ENCODE peak calls at places on chromosomes 11 and 22, in nine cellular contexts. One of them, this sample, is unnamed.

GRCh38 chr11:33451364-33451763 is 194.2 kb downstream of the HIPK3 start:
- DNase-seq in A673: no peak
- DNase-seq in dorsolateral prefrontal cortex: no peak
- DNase-seq in GM23338: no peak
- DNase-seq in transverse colon: no peak
- DNase-seq in IMR-90: no peak
- DNase-seq in coronary artery: no peak
- DNase-seq in testis: no peak
- DNase-seq in esophagus squamous epithelium: no peak
- DNase-seq in this sample: no peak

GRCh38 chr22:36395922-36396321 is 8.2 kb upstream of the MYH9 start:
- DNase-seq in A673: no peak
- DNase-seq in dorsolateral prefrontal cortex: no peak
- DNase-seq in GM23338: no peak
- DNase-seq in transverse colon: no peak
- DNase-seq in IMR-90: peak; percentile 81
- DNase-seq in coronary artery: no peak
- DNase-seq in testis: no peak
- DNase-seq in esophagus squamous epithelium: no peak
- DNase-seq in this sample: no peak

GRCh38 chr11:3001496-3001895 is 9.4 kb upstream of the NAP1L4 start:
- DNase-seq in A673: no peak
- DNase-seq in dorsolateral prefrontal cortex: peak; percentile 86
- DNase-seq in GM23338: no peak
- DNase-seq in transverse colon: no peak
- DNase-seq in IMR-90: no peak
- DNase-seq in coronary artery: peak; percentile 69
- DNase-seq in testis: no peak
- DNase-seq in esophagus squamous epithelium: no peak
- DNase-seq in this sample: peak; percentile 57

GRCh38 chr11:86162257-86162656 is 82.3 kb upstream of the EED start:
- DNase-seq in A673: no peak
- DNase-seq in dorsolateral prefrontal cortex: peak; percentile 53
- DNase-seq in GM23338: no peak
- DNase-seq in transverse colon: peak; percentile 27
- DNase-seq in IMR-90: peak; percentile 93
- DNase-seq in coronary artery: no peak
- DNase-seq in testis: peak; percentile 23
- DNase-seq in esophagus squamous epithelium: no peak
- DNase-seq in this sample: peak; percentile 55

GRCh38 chr11:75507571-75507970 is 18.2 kb downstream of the GDPD5 start:
- DNase-seq in A673: no peak
- DNase-seq in dorsolateral prefrontal cortex: no peak
- DNase-seq in GM23338: no peak
- DNase-seq in transverse colon: no peak
- DNase-seq in IMR-90: no peak
- DNase-seq in coronary artery: no peak
- DNase-seq in testis: no peak
- DNase-seq in esophagus squamous epithelium: no peak
- DNase-seq in this sample: no peak

GRCh38 chr22:37232140-37232998 is 11.7 kb downstream of the RAC2 start:
- DNase-seq in A673: no peak
- DNase-seq in dorsolateral prefrontal cortex: no peak
- DNase-seq in GM23338: no peak
- DNase-seq in transverse colon: peak; percentile 13
- DNase-seq in IMR-90: no peak
- DNase-seq in coronary artery: no peak
- DNase-seq in testis: no peak
- DNase-seq in esophagus squamous epithelium: no peak
- DNase-seq in this sample: no peak

GRCh38 chr11:6269994-6270393 is 10.4 kb downstream of the CCKBR start:
- DNase-seq in A673: no peak
- DNase-seq in dorsolateral prefrontal cortex: no peak
- DNase-seq in GM23338: peak; percentile 58
- DNase-seq in transverse colon: no peak
- DNase-seq in IMR-90: no peak
- DNase-seq in coronary artery: no peak
- DNase-seq in testis: peak; percentile 46
- DNase-seq in esophagus squamous epithelium: no peak
- DNase-seq in this sample: no peak

GRCh38 chr22:20312396-20313191 is 7.3 kb downstream of the DGCR6L start:
- DNase-seq in A673: no peak
- DNase-seq in dorsolateral prefrontal cortex: no peak
- DNase-seq in GM23338: no peak
- DNase-seq in transverse colon: peak; percentile 4
- DNase-seq in IMR-90: no peak
- DNase-seq in coronary artery: peak; percentile 59
- DNase-seq in testis: peak; percentile 5
- DNase-seq in esophagus squamous epithelium: no peak
- DNase-seq in this sample: no peak

GRCh38 chr11:95542868-95543551 is 246.6 kb downstream of the FAM76B start:
- DNase-seq in A673: no peak
- DNase-seq in dorsolateral prefrontal cortex: no peak
- DNase-seq in GM23338: no peak
- DNase-seq in transverse colon: no peak
- DNase-seq in IMR-90: no peak
- DNase-seq in coronary artery: no peak
- DNase-seq in testis: no peak
- DNase-seq in esophagus squamous epithelium: no peak
- DNase-seq in this sample: peak; percentile 13

DNA sequence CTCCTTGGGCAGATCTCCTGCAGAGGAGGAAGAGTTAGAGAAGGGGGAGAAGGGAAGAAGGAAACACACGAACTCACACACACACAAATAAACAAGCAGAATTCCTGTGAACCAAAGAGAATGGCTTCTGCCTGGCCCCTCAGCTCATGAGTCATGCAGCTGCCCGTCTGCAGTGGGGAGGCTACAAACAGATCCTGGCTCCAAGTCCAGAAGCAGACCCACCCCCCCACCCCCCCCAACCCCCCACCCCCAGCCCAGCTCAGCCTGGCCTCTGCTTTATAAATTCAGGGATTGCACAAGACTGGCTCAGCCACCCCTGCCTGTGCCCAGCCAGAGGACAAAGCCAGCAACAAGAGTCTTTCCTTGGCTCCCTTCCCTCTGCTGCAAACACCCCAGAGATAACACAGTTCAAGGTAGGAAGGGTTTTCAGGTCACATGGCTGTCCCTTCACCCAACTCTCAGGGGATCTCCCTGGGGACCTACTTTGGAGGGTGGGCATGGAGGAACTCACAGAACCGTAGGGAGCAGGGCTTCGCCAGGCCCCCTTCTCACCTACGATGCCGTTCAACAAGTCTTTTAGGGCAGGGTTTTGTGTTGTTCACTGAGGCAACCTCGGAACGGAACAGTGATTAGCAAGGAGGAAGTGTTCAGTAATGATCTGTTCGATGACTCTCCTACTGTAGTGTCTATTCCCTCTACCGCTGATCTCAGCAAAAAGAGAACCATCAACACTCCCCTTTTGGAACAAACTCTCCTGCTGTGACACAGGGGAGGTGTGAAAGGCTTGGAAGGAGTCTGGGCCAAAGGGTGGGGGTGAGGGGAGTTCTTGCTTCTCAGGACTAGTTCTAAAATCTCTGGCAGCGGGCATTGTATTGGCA is 35.5 kb downstream of the RPL27A start:
- DNase-seq in A673: peak; percentile 37
- DNase-seq in dorsolateral prefrontal cortex: no peak
- DNase-seq in GM23338: no peak
- DNase-seq in transverse colon: peak; percentile 24
- DNase-seq in IMR-90: peak; percentile 97
- DNase-seq in coronary artery: peak; percentile 85
- DNase-seq in testis: peak; percentile 65
- DNase-seq in esophagus squamous epithelium: no peak
- DNase-seq in this sample: no peak
- H3K4me3 ChIP-seq in A673: no peak overlapping the region
- H3K4me3 ChIP-seq in dorsolateral prefrontal cortex: no peak overlapping the region
- H3K4me3 ChIP-seq in GM23338: no peak overlapping the region
- H3K4me3 ChIP-seq in transverse colon: no peak overlapping the region
- H3K4me3 ChIP-seq in IMR-90: peak overlapping the region; percentile 19
- H3K4me3 ChIP-seq in coronary artery: peak overlapping the region; percentile 47
- H3K4me3 ChIP-seq in testis: no peak overlapping the region
- H3K4me3 ChIP-seq in esophagus squamous epithelium: peak overlapping the region; percentile 19
- H3K4me3 ChIP-seq in this sample: no peak overlapping the region

GRCh38 chr22:28015056-28015445 is 96.0 kb upstream of the PITPNB start:
- DNase-seq in A673: no peak
- DNase-seq in dorsolateral prefrontal cortex: peak; percentile 22
- DNase-seq in GM23338: no peak
- DNase-seq in transverse colon: no peak
- DNase-seq in IMR-90: no peak
- DNase-seq in coronary artery: no peak
- DNase-seq in testis: no peak
- DNase-seq in esophagus squamous epithelium: no peak
- DNase-seq in this sample: peak; percentile 6
- TF ChIP-seq CTCF in A673: no peak
- TF ChIP-seq CTCF in dorsolateral prefrontal cortex: no peak
- TF ChIP-seq CTCF in GM23338: no peak
- TF ChIP-seq CTCF in transverse colon: no peak
- TF ChIP-seq CTCF in IMR-90: no peak
- TF ChIP-seq CTCF in coronary artery: no peak
- TF ChIP-seq CTCF in testis: no peak
- TF ChIP-seq CTCF in esophagus squamous epithelium: no peak
- TF ChIP-seq CTCF in this sample: no peak

GRCh38 chr22:50305658-50306566 is 1.5 kb downstream of the PLXNB2 start:
- DNase-seq in A673: peak; percentile 89
- DNase-seq in dorsolateral prefrontal cortex: peak; percentile 77
- DNase-seq in GM23338: peak; percentile 51
- DNase-seq in transverse colon: peak; percentile 89
- DNase-seq in IMR-90: peak; percentile 95
- DNase-seq in coronary artery: peak; percentile 93
- DNase-seq in testis: peak; percentile 91
- DNase-seq in esophagus squamous epithelium: no peak
- DNase-seq in this sample: peak; percentile 67

GRCh38 chr22:50303515-50303847 is 4.0 kb downstream of the PLXNB2 start:
- DNase-seq in A673: no peak
- DNase-seq in dorsolateral prefrontal cortex: no peak
- DNase-seq in GM23338: no peak
- DNase-seq in transverse colon: no peak
- DNase-seq in IMR-90: no peak
- DNase-seq in coronary artery: no peak
- DNase-seq in testis: no peak
- DNase-seq in esophagus squamous epithelium: no peak
- DNase-seq in this sample: no peak

GRCh38 chr22:50305393-50305657 is 2.1 kb downstream of the PLXNB2 start:
- DNase-seq in A673: no peak
- DNase-seq in dorsolateral prefrontal cortex: no peak
- DNase-seq in GM23338: no peak
- DNase-seq in transverse colon: no peak
- DNase-seq in IMR-90: no peak
- DNase-seq in coronary artery: no peak
- DNase-seq in testis: no peak
- DNase-seq in esophagus squamous epithelium: no peak
- DNase-seq in this sample: no peak

GRCh38 chr22:50303848-50304527 is 3.5 kb downstream of the PLXNB2 start:
- DNase-seq in A673: peak; percentile 48
- DNase-seq in dorsolateral prefrontal cortex: no peak
- DNase-seq in GM23338: peak; percentile 71
- DNase-seq in transverse colon: peak; percentile 72
- DNase-seq in IMR-90: no peak
- DNase-seq in coronary artery: no peak
- DNase-seq in testis: no peak
- DNase-seq in esophagus squamous epithelium: no peak
- DNase-seq in this sample: peak; percentile 63

DNA sequence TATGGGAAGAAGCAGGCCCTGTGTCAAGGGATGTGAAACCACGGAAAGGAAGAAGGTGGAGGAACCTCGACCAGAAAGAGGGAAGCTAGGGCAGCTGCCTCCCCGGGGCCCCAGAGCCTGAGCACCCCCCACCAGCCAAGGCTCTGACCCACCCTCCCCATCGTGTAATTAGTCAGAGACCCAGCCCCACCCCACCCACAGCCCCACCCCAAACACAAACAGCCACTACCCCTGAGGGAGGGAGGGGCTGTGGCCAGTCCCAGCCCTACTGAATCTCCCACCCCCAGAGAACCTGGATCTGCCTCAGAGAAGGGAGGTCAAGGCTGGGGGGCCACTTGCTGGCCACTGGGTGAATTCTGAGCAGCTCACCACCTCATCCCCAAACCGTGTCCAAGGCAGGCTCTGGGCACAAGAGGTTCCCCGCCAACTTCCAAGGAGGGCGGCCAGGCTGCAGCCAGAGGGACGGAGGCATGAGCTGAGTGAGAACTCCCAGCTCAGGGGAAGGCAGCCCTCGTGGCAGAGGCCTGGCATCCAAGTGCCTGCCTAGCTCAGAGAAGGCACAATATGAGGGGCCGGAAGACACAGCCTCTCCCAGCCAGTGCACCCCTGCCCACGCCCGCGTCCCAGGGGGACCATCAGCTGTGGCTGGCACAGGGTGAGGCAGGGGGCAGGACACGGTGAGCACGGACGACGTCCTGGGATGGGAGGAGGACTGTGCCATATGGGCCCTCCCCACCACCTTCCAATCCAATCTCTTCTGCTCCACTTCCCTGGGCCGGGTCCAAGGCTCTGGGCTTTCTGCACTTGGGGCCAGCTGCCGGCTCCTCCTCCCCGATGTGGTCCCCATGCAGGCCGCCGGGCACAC is 2.7 kb downstream of the PLXNB2 start:
- DNase-seq in A673: peak; percentile 55
- DNase-seq in dorsolateral prefrontal cortex: no peak
- DNase-seq in GM23338: no peak
- DNase-seq in transverse colon: peak; percentile 56
- DNase-seq in IMR-90: no peak
- DNase-seq in coronary artery: no peak
- DNase-seq in testis: no peak
- DNase-seq in esophagus squamous epithelium: no peak
- DNase-seq in this sample: no peak
- H3K4me3 ChIP-seq in A673: peak overlapping the region; percentile 100
- H3K4me3 ChIP-seq in dorsolateral prefrontal cortex: peak overlapping the region; percentile 77
- H3K4me3 ChIP-seq in GM23338: no peak overlapping the region
- H3K4me3 ChIP-seq in transverse colon: no peak overlapping the region
- H3K4me3 ChIP-seq in IMR-90: peak overlapping the region; percentile 5
- H3K4me3 ChIP-seq in coronary artery: peak overlapping the region; percentile 96
- H3K4me3 ChIP-seq in testis: no peak overlapping the region
- H3K4me3 ChIP-seq in esophagus squamous epithelium: peak overlapping the region; percentile 96
- H3K4me3 ChIP-seq in this sample: no peak overlapping the region

GRCh38 chr11:116207349-116207748 is 565.4 kb downstream of the BUD13 start:
- DNase-seq in A673: peak; percentile 55
- DNase-seq in dorsolateral prefrontal cortex: no peak
- DNase-seq in GM23338: no peak
- DNase-seq in transverse colon: no peak
- DNase-seq in IMR-90: no peak
- DNase-seq in coronary artery: no peak
- DNase-seq in testis: no peak
- DNase-seq in esophagus squamous epithelium: no peak
- DNase-seq in this sample: peak; percentile 86

GRCh38 chr11:116207781-116208180 is 565.0 kb downstream of the BUD13 start:
- DNase-seq in A673: no peak
- DNase-seq in dorsolateral prefrontal cortex: no peak
- DNase-seq in GM23338: no peak
- DNase-seq in transverse colon: no peak
- DNase-seq in IMR-90: no peak
- DNase-seq in coronary artery: no peak
- DNase-seq in testis: no peak
- DNase-seq in esophagus squamous epithelium: no peak
- DNase-seq in this sample: peak; percentile 84

GRCh38 chr11:116199182-116199581 is 573.6 kb downstream of the BUD13 start:
- DNase-seq in A673: no peak
- DNase-seq in dorsolateral prefrontal cortex: no peak
- DNase-seq in GM23338: no peak
- DNase-seq in transverse colon: no peak
- DNase-seq in IMR-90: no peak
- DNase-seq in coronary artery: no peak
- DNase-seq in testis: no peak
- DNase-seq in esophagus squamous epithelium: no peak
- DNase-seq in this sample: peak; percentile 96

GRCh38 chr11:116202922-116203321 is 569.9 kb downstream of the BUD13 start:
- DNase-seq in A673: no peak
- DNase-seq in dorsolateral prefrontal cortex: no peak
- DNase-seq in GM23338: no peak
- DNase-seq in transverse colon: no peak
- DNase-seq in IMR-90: no peak
- DNase-seq in coronary artery: no peak
- DNase-seq in testis: no peak
- DNase-seq in esophagus squamous epithelium: no peak
- DNase-seq in this sample: no peak
- TF ChIP-seq CTCF in A673: no peak
- TF ChIP-seq CTCF in dorsolateral prefrontal cortex: no peak
- TF ChIP-seq CTCF in GM23338: no peak
- TF ChIP-seq CTCF in transverse colon: no peak
- TF ChIP-seq CTCF in IMR-90: no peak
- TF ChIP-seq CTCF in coronary artery: no peak
- TF ChIP-seq CTCF in testis: no peak
- TF ChIP-seq CTCF in esophagus squamous epithelium: no peak
- TF ChIP-seq CTCF in this sample: no peak

This sample was measured in BE2C.